ENCODE peak calls at places on chromosomes 11 and 22, in five cellular contexts. A, L, F, O and M are unnamed samples.

GRCh38 chr11:1863352-1864215 is 10.7 kb downstream of the LSP1 start:
- DNase-seq in F (peak; percentile 81), L (peak; percentile 87), O (peak; percentile 90), A (peak; percentile 68), M (peak; percentile 54)

GRCh38 chr11:102276302-102277182 is 40.7 kb upstream of the BIRC3 start:
- DNase-seq in O (peak; percentile 53), L (no peak), F (no peak), A (no peak), M (no peak)

GRCh38 chr11:102653744-102654291 is 28.7 kb upstream of the MMP20 start:
- DNase-seq in O (no peak), F (no peak), L (no peak), A (no peak), M (no peak)

GRCh38 chr11:64593156-64594105 is 2.4 kb downstream of the SLC22A12 start:
- DNase-seq in L (no peak), F (no peak), O (no peak), A (no peak), M (no peak)

GRCh38 chr11:123137496-123138270 is 57.4 kb downstream of the CLMP start:
- DNase-seq in L (peak; percentile 74), F (no peak), O (peak; percentile 91), A (no peak), M (no peak)

GRCh38 chr11:75347781-75348613 is 3.5 kb downstream of the ARRB1 start:
- DNase-seq in F (no peak), O (peak; percentile 91), A (no peak), L (peak; percentile 44), M (no peak)

GRCh38 chr11:34263462-34264186 is 94.2 kb downstream of the ABTB2 start:
- DNase-seq in A (peak; percentile 99), L (peak; percentile 82), F (peak; percentile 94), O (peak; percentile 75), M (peak; percentile 87)

GRCh38 chr22:44248926-44249325 is 63.8 kb downstream of the SHISAL1 start:
- DNase-seq in A (no peak), O (no peak), F (no peak), L (no peak), M (no peak)

GRCh38 chr11:79269923-79270322 is 170.9 kb downstream of the TENM4 start:
- DNase-seq in A (no peak), O (no peak), L (no peak), F (no peak), M (no peak)

GRCh38 chr11:67051494-67051893 is 5.2 kb upstream of the RHOD start:
- DNase-seq in F (no peak), A (no peak), L (no peak), O (no peak), M (no peak)

GRCh38 chr11:67052891-67053290 is 3.8 kb upstream of the RHOD start:
- DNase-seq in L (no peak), A (no peak), O (no peak), F (no peak), M (no peak)

GRCh38 chr11:67048515-67048914 is 8.1 kb upstream of the RHOD start:
- DNase-seq in F (no peak), L (no peak), A (no peak), O (no peak), M (no peak)

GRCh38 chr11:67051945-67052488 is 4.6 kb upstream of the RHOD start:
- DNase-seq in F (no peak), A (no peak), O (no peak), L (no peak), M (no peak)

DNA sequence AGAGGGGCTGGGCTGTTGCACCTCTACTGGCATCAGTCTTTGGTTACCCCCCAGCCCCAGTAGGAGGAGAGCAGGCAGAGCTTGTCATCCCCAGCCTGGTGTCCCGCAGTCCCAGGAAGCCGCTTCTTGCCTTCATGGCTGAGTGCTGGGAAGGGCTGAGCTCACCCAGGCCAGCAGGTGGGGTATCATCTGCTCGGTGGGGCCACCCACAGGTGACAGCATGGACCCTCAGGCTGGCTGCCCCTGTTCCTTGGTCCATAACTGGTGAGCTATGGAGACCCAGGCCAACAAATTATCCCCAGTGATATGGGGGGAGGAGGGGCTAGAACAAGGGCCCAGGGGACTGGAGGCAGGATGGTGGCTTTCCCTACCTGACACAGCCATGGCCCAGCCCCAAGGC is 6.5 kb upstream of the RHOD start:
- DNase-seq in O (no peak), F (peak; percentile 28), L (no peak), A (no peak), M (no peak)
- TF ChIP-seq CTCF in O (no peak), F (no peak), L (no peak), A (peak; percentile 48), M (no peak)

GRCh38 chr11:117439256-117439655 is 111.6 kb downstream of the CEP164 start:
- DNase-seq in A (no peak), L (no peak), O (no peak), F (no peak), M (no peak)
- H3K27me3 ChIP-seq in A (peaks cover 45% of the 10 kb centered on the region), L (no peaks in the 10 kb centered on the region), O (peaks cover 5% of the 10 kb centered on the region), F (peaks cover 97% of the 10 kb centered on the region), M (peaks cover 27% of the 10 kb centered on the region)

GRCh38 chr11:107606122-107606521 is 15.2 kb downstream of the ELMOD1 start:
- DNase-seq in O (no peak), L (no peak), A (no peak), F (no peak), M (no peak)
- TF ChIP-seq CTCF in O (no peak), L (no peak), A (peak; percentile 46), F (no peak), M (peak; percentile 20)

DNA sequence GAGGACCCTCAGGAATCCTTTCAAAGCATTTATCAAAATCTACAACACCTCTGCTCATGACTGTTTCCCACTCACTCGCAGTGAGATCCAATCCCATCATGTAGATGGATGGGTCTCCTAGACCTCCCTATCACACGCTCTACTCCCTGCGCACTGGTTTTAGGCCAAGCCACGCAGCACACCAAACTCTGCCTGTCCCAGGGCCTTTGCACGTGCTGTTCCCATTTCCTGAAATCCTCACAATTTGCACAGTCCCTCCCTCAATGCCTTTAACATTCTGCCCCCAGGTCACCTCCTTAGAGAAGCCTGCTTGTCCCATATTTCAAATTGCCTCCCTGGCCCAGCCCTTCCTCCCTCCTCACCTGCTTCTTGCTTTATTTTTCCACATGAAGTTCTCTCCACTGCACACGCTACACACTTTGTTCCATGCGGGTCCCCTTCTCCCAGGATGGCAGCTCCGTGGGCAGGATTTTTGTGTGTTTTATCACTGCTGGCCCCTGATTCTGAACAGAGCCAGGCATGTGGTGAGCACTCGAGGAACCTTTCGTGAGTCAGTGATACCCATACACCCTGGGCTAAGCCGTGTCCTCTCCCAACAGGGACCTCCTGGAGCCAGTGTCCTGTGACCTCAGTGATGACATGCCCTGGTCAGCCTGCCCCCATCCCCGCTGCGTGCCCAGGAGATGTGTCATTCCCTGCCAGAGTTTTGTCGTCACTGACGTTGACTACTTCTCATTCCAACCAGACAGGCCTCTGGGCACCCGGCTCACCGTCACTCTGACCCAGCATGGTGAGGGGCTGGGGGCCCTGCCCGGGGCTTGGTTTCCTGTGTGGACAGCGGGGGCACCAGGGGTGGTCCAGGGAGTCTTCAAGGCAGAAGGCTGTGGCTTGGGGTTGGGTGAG is 12.2 kb downstream of the CSF2RB start:
- DNase-seq in L (no peak), F (peak; percentile 53), A (no peak), O (peak; percentile 30), M (no peak)
- H3K27me3 ChIP-seq in L (no peaks in the 10 kb centered on the region), F (no peaks in the 10 kb centered on the region), A (no peaks in the 10 kb centered on the region), O (no peaks in the 10 kb centered on the region), M (peaks cover 54% of the 10 kb centered on the region)

GRCh38 chr22:27747396-27748256 is 53.9 kb downstream of the MN1 start:
- DNase-seq in F (no peak), L (no peak), O (peak; percentile 66), A (no peak), M (no peak)
- TF ChIP-seq CTCF in F (peak; percentile 18), L (no peak), O (peak; percentile 42), A (peak; percentile 59), M (peak; percentile 31)

DNA sequence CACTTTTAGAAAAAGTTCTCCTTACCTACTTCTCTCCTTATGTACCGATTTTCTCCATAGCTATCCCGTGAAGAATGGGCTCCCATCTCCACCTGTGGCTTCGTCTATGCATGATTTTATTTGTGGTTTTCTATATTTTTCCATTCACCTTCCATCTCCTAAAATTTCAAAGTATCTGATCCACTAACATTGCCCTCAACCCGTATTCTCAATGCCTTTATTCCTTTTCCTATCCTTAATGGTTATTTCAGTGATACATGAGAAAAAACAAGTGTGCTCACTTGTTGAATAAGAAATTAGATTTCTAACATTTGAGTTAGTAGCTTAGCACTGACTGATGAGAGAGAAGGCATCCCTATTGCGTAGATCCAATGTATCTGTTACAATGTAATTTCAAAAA is 16.9 kb downstream of the CYP2R1 start:
- DNase-seq in A (no peak), O (no peak), L (no peak), F (no peak), M (no peak)
- H3K27me3 ChIP-seq in A (no peaks in the 10 kb centered on the region), O (no peaks in the 10 kb centered on the region), L (no peaks in the 10 kb centered on the region), F (no peaks in the 10 kb centered on the region), M (no peaks in the 10 kb centered on the region)